ENCODE peak calls at places on chromosomes 12 and 14, in four cellular contexts. One of them, this sample, is unnamed.

GRCh38 chr14:53571589-53571988 is 385.0 kb downstream of the BMP4 start:
- DNase-seq in stomach: no peak
- DNase-seq in NCI-H1417: no peak
- DNase-seq in Right ventricle myocardium superior: no peak
- DNase-seq in this sample: no peak

GRCh38 chr12:64544796-64545382 is 65.4 kb upstream of the RASSF3 start:
- DNase-seq in NCI-H1417: no peak
- DNase-seq in stomach: no peak
- DNase-seq in Right ventricle myocardium superior: no peak
- DNase-seq in this sample: no peak

GRCh38 chr12:47029903-47030302 is 49.5 kb upstream of the PCED1B start:
- DNase-seq in stomach: no peak
- DNase-seq in Right ventricle myocardium superior: no peak
- DNase-seq in NCI-H1417: no peak
- DNase-seq in this sample: no peak

GRCh38 chr12:106897082-106897481 is 58.6 kb upstream of the TMEM263 start:
- DNase-seq in stomach: no peak
- DNase-seq in Right ventricle myocardium superior: no peak
- DNase-seq in NCI-H1417: peak
- DNase-seq in this sample: no peak

GRCh38 chr12:116878567-116879508 is 2.4 kb downstream of the HRK start:
- DNase-seq in NCI-H1417: no peak
- DNase-seq in stomach: no peak
- DNase-seq in Right ventricle myocardium superior: no peak
- DNase-seq in this sample: no peak

GRCh38 chr14:75604979-75605825 is 26.8 kb downstream of the FLVCR2 start:
- DNase-seq in stomach: no peak
- DNase-seq in Right ventricle myocardium superior: peak
- DNase-seq in NCI-H1417: no peak
- DNase-seq in this sample: no peak

GRCh38 chr12:67161322-67161918 is 107.7 kb upstream of the CAND1 start:
- DNase-seq in Right ventricle myocardium superior: no peak
- DNase-seq in NCI-H1417: peak
- DNase-seq in stomach: peak
- DNase-seq in this sample: peak

GRCh38 chr14:56121786-56122185 is 3.6 kb downstream of the PELI2 start:
- DNase-seq in Right ventricle myocardium superior: no peak
- DNase-seq in stomach: no peak
- DNase-seq in NCI-H1417: no peak
- DNase-seq in this sample: no peak

GRCh38 chr14:52175982-52176502 is 91.5 kb upstream of the PTGDR start:
- DNase-seq in Right ventricle myocardium superior: no peak
- DNase-seq in NCI-H1417: no peak
- DNase-seq in stomach: no peak
- DNase-seq in this sample: no peak

GRCh38 chr14:50395448-50395847 is 1.2 kb downstream of the CDKL1 start:
- DNase-seq in Right ventricle myocardium superior: no peak
- DNase-seq in NCI-H1417: no peak
- DNase-seq in stomach: no peak
- DNase-seq in this sample: no peak

GRCh38 chr14:35213869-35214387 is 78.3 kb upstream of the PSMA6 start:
- DNase-seq in Right ventricle myocardium superior: no peak
- DNase-seq in NCI-H1417: no peak
- DNase-seq in stomach: no peak
- DNase-seq in this sample: no peak